ENCODE peak calls at places on chromosomes 11 and 22, in seven cellular contexts. One of them, this sample, is unnamed.

GRCh38 chr11:123216249-123216648 is 21.2 kb upstream of the CLMP start:
- DNase-seq in fibroblast of pulmonary artery: no peak
- DNase-seq in ovary: no peak
- DNase-seq in adrenal gland: no peak
- DNase-seq in epithelial cell of esophagus: no peak
- DNase-seq in astrocyte of the cerebellum: no peak
- DNase-seq in PC-3: no peak
- DNase-seq in this sample: no peak

GRCh38 chr11:48043998-48044512 is 63.7 kb downstream of the PTPRJ start:
- DNase-seq in ovary: no peak
- DNase-seq in adrenal gland: no peak
- DNase-seq in PC-3: no peak
- DNase-seq in astrocyte of the cerebellum: no peak
- DNase-seq in epithelial cell of esophagus: no peak
- DNase-seq in fibroblast of pulmonary artery: no peak
- DNase-seq in this sample: no peak

GRCh38 chr11:692824-693414 is 2.1 kb downstream of the DEAF1 start:
- DNase-seq in PC-3: no peak
- DNase-seq in ovary: no peak
- DNase-seq in adrenal gland: no peak
- DNase-seq in fibroblast of pulmonary artery: no peak
- DNase-seq in astrocyte of the cerebellum: no peak
- DNase-seq in epithelial cell of esophagus: peak
- DNase-seq in this sample: no peak

GRCh38 chr22:30370681-30371080 is 13.9 kb downstream of the CCDC157 start:
- DNase-seq in ovary: no peak
- DNase-seq in epithelial cell of esophagus: no peak
- DNase-seq in fibroblast of pulmonary artery: no peak
- DNase-seq in astrocyte of the cerebellum: no peak
- DNase-seq in adrenal gland: no peak
- DNase-seq in PC-3: no peak
- DNase-seq in this sample: no peak

GRCh38 chr22:37705205-37705604 is 8.4 kb downstream of the TRIOBP start:
- DNase-seq in fibroblast of pulmonary artery: no peak
- DNase-seq in ovary: no peak
- DNase-seq in epithelial cell of esophagus: no peak
- DNase-seq in PC-3: no peak
- DNase-seq in astrocyte of the cerebellum: no peak
- DNase-seq in adrenal gland: no peak
- DNase-seq in this sample: no peak

GRCh38 chr22:28813772-28814518 is 13.6 kb upstream of the XBP1 start:
- DNase-seq in ovary: no peak
- DNase-seq in adrenal gland: peak
- DNase-seq in epithelial cell of esophagus: no peak
- DNase-seq in fibroblast of pulmonary artery: no peak
- DNase-seq in astrocyte of the cerebellum: no peak
- DNase-seq in PC-3: no peak
- DNase-seq in this sample: no peak

GRCh38 chr11:727281-727701 is 20.0 kb upstream of the TALDO1 start:
- DNase-seq in adrenal gland: no peak
- DNase-seq in astrocyte of the cerebellum: no peak
- DNase-seq in epithelial cell of esophagus: no peak
- DNase-seq in ovary: peak
- DNase-seq in fibroblast of pulmonary artery: no peak
- DNase-seq in PC-3: no peak
- DNase-seq in this sample: no peak

GRCh38 chr11:1946812-1947480 is at the start of gene MRPL23:
- DNase-seq in astrocyte of the cerebellum: no peak
- DNase-seq in ovary: no peak
- DNase-seq in fibroblast of pulmonary artery: no peak
- DNase-seq in PC-3: no peak
- DNase-seq in epithelial cell of esophagus: no peak
- DNase-seq in adrenal gland: no peak
- DNase-seq in this sample: no peak

GRCh38 chr11:6498121-6498520 is 1.0 kb downstream of the DNHD1 start:
- DNase-seq in epithelial cell of esophagus: no peak
- DNase-seq in fibroblast of pulmonary artery: peak
- DNase-seq in astrocyte of the cerebellum: no peak
- DNase-seq in adrenal gland: no peak
- DNase-seq in ovary: no peak
- DNase-seq in PC-3: no peak
- DNase-seq in this sample: peak

GRCh38 chr11:86938900-86939880 is 16.0 kb downstream of the FZD4 start:
- DNase-seq in PC-3: peak
- DNase-seq in adrenal gland: no peak
- DNase-seq in epithelial cell of esophagus: peak
- DNase-seq in ovary: no peak
- DNase-seq in fibroblast of pulmonary artery: peak
- DNase-seq in astrocyte of the cerebellum: peak
- DNase-seq in this sample: no peak

GRCh38 chr11:59773082-59773438 is 17.9 kb downstream of the STX3 start:
- DNase-seq in adrenal gland: no peak
- DNase-seq in ovary: no peak
- DNase-seq in astrocyte of the cerebellum: no peak
- DNase-seq in PC-3: no peak
- DNase-seq in fibroblast of pulmonary artery: no peak
- DNase-seq in epithelial cell of esophagus: no peak
- DNase-seq in this sample: no peak

GRCh38 chr11:62398011-62398994 is 20.5 kb upstream of the SCGB1A1 start:
- DNase-seq in astrocyte of the cerebellum: no peak
- DNase-seq in epithelial cell of esophagus: no peak
- DNase-seq in PC-3: no peak
- DNase-seq in adrenal gland: peak
- DNase-seq in fibroblast of pulmonary artery: peak
- DNase-seq in ovary: peak
- DNase-seq in this sample: no peak

GRCh38 chr11:74636633-74637184 is 44.3 kb downstream of the POLD3 start:
- DNase-seq in adrenal gland: no peak
- DNase-seq in ovary: no peak
- DNase-seq in PC-3: peak
- DNase-seq in epithelial cell of esophagus: peak
- DNase-seq in fibroblast of pulmonary artery: peak
- DNase-seq in astrocyte of the cerebellum: peak
- DNase-seq in this sample: peak

GRCh38 chr11:116215471-116216113 is 557.2 kb downstream of the BUD13 start:
- DNase-seq in fibroblast of pulmonary artery: no peak
- DNase-seq in epithelial cell of esophagus: no peak
- DNase-seq in astrocyte of the cerebellum: no peak
- DNase-seq in PC-3: no peak
- DNase-seq in ovary: no peak
- DNase-seq in adrenal gland: no peak
- DNase-seq in this sample: no peak
- TF ChIP-seq CTCF in fibroblast of pulmonary artery: no peak
- TF ChIP-seq CTCF in epithelial cell of esophagus: no peak
- TF ChIP-seq CTCF in astrocyte of the cerebellum: no peak
- TF ChIP-seq CTCF in PC-3: peak
- TF ChIP-seq CTCF in ovary: no peak
- TF ChIP-seq CTCF in adrenal gland: no peak
- TF ChIP-seq CTCF in this sample: no peak

DNA sequence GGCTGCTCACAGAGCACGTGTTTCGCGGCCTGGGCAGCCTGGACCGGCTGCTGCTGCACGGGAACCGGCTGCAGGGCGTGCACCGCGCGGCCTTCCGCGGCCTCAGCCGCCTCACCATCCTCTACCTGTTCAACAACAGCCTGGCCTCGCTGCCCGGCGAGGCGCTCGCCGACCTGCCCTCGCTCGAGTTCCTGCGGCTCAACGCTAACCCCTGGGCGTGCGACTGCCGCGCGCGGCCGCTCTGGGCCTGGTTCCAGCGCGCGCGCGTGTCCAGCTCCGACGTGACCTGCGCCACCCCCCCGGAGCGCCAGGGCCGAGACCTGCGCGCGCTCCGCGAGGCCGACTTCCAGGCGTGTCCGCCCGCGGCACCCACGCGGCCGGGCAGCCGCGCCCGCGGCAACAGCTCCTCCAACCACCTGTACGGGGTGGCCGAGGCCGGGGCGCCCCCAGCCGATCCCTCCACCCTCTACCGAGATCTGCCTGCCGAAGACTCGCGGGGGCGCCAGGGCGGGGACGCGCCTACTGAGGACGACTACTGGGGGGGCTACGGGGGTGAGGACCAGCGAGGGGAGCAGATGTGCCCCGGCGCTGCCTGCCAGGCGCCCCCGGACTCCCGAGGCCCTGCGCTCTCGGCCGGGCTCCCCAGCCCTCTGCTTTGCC is 16.0 kb downstream of the RTN4RL2 start:
- DNase-seq in astrocyte of the cerebellum: no peak
- DNase-seq in fibroblast of pulmonary artery: no peak
- DNase-seq in adrenal gland: no peak
- DNase-seq in epithelial cell of esophagus: no peak
- DNase-seq in ovary: peak
- DNase-seq in PC-3: peak
- DNase-seq in this sample: no peak
- H3K4me3 ChIP-seq in astrocyte of the cerebellum: peak
- H3K4me3 ChIP-seq in fibroblast of pulmonary artery: no peak
- H3K4me3 ChIP-seq in adrenal gland: no peak
- H3K4me3 ChIP-seq in epithelial cell of esophagus: peak
- H3K4me3 ChIP-seq in ovary: peak
- H3K4me3 ChIP-seq in PC-3: peak
- H3K4me3 ChIP-seq in this sample: no peak

DNA sequence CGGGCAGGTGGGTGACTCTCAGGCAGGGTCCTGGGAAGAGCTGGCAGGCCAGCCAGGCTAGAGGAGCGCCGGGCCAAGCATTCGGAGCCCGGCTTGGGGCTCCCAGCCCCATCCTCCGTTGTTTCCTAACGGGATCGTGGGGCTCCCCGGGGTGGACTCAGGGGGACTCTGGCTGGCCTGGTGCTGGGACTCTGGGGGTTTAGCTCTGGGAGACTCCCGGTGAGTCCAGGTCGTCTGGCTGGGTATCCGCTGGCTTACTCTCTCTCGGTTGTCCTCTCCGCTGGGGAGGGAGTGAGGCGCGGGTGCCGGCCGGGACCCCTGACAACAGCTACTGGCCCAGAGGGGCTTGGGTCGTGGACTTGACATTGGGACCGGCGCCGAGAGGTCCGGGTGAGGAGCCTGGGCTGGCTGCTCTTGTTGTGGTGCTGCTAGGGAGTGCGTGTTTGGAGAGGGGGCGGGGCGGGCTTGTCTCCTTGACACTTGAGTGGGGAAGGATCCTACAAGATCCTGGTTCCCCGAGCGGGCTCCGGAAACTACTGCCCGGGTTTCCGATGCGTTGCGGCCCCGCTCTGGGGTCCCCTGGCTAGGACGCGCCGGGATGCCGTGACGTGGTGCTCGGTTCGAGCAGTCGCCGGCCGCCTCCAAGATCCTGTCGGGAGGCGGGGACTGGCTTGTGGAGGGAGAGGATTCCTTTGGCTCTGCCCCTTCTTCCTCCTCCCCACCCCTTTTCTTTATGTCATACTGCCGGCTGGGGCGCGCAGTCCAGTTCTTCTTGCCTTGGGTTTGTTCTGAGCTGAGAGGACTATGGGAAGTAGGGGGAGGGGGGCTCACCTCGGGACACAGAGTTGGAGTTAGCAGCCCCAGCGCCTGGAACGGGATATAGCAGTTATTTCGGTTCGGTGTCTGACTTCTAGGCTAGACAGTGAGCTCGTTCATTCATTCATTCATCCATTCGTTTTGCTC is 585 bp downstream of the EMSY start:
- DNase-seq in PC-3: peak
- DNase-seq in adrenal gland: peak
- DNase-seq in fibroblast of pulmonary artery: peak
- DNase-seq in astrocyte of the cerebellum: peak
- DNase-seq in epithelial cell of esophagus: peak
- DNase-seq in ovary: peak
- DNase-seq in this sample: peak
- TF ChIP-seq CTCF in PC-3: no peak
- TF ChIP-seq CTCF in adrenal gland: peak
- TF ChIP-seq CTCF in fibroblast of pulmonary artery: no peak
- TF ChIP-seq CTCF in astrocyte of the cerebellum: no peak
- TF ChIP-seq CTCF in epithelial cell of esophagus: peak
- TF ChIP-seq CTCF in ovary: no peak
- TF ChIP-seq CTCF in this sample: peak

GRCh38 chr11:92969293-92969633 is 188 bp upstream of the MTNR1B start:
- DNase-seq in adrenal gland: no peak
- DNase-seq in epithelial cell of esophagus: no peak
- DNase-seq in ovary: no peak
- DNase-seq in astrocyte of the cerebellum: no peak
- DNase-seq in fibroblast of pulmonary artery: no peak
- DNase-seq in PC-3: no peak
- DNase-seq in this sample: no peak

GRCh38 chr11:92965196-92965595 is 4.3 kb upstream of the MTNR1B start:
- DNase-seq in PC-3: no peak
- DNase-seq in ovary: no peak
- DNase-seq in astrocyte of the cerebellum: no peak
- DNase-seq in epithelial cell of esophagus: no peak
- DNase-seq in fibroblast of pulmonary artery: no peak
- DNase-seq in adrenal gland: no peak
- DNase-seq in this sample: no peak

GRCh38 chr11:92972248-92972647 is 2.8 kb downstream of the MTNR1B start:
- DNase-seq in adrenal gland: no peak
- DNase-seq in ovary: no peak
- DNase-seq in epithelial cell of esophagus: no peak
- DNase-seq in PC-3: no peak
- DNase-seq in fibroblast of pulmonary artery: no peak
- DNase-seq in astrocyte of the cerebellum: no peak
- DNase-seq in this sample: no peak

GRCh38 chr11:92967178-92967577 is 2.3 kb upstream of the MTNR1B start:
- DNase-seq in ovary: no peak
- DNase-seq in astrocyte of the cerebellum: no peak
- DNase-seq in adrenal gland: no peak
- DNase-seq in PC-3: no peak
- DNase-seq in epithelial cell of esophagus: no peak
- DNase-seq in fibroblast of pulmonary artery: no peak
- DNase-seq in this sample: no peak

DNA sequence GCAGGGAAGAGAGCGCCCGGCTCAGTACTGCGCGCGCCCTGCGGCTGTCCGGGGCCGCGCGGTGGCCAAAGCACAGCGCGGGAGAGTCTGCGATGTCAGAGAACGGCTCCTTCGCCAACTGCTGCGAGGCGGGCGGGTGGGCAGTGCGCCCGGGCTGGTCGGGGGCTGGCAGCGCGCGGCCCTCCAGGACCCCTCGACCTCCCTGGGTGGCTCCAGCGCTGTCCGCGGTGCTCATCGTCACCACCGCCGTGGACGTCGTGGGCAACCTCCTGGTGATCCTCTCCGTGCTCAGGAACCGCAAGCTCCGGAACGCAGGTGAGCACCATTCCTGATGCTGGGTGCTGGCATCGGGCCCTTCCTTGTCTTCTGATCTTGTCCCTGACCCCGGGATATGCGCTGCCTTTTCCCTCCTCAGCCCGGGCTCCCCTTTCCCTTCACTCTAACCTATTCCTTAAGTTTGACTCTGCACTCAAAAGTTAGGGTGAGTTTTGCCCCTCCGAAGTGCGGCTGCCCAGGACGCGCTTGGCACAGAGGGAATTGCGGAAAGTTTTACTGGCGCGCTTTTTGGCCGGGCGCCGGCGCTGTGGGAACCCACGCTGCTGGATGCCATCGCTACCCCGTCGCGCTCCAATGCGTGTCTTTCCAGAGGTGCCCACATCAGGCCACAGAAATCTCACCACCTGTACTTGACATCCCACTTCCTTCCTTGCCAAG is at the start of gene MTNR1B:
- DNase-seq in adrenal gland: no peak
- DNase-seq in astrocyte of the cerebellum: no peak
- DNase-seq in PC-3: no peak
- DNase-seq in epithelial cell of esophagus: no peak
- DNase-seq in ovary: no peak
- DNase-seq in fibroblast of pulmonary artery: no peak
- DNase-seq in this sample: no peak
- H3K4me3 ChIP-seq in adrenal gland: no peak
- H3K4me3 ChIP-seq in astrocyte of the cerebellum: peak
- H3K4me3 ChIP-seq in PC-3: no peak
- H3K4me3 ChIP-seq in epithelial cell of esophagus: no peak
- H3K4me3 ChIP-seq in ovary: no peak
- H3K4me3 ChIP-seq in fibroblast of pulmonary artery: no peak
- H3K4me3 ChIP-seq in this sample: no peak

This sample was measured in AG04449.